ENCODE peak calls at places on chromosome 2, in eight cellular contexts. X, L, K, O, N, P, F and Y are unnamed samples.

GRCh38 chr2:144265654-144266053 is 254.3 kb downstream of the ZEB2 start:
- DNase-seq in F (no peak), N (no peak), O (no peak), P (no peak), X (no peak), L (no peak), K (no peak), Y (no peak)

GRCh38 chr2:162840598-162841246 is 2.2 kb upstream of the KCNH7 start:
- DNase-seq in O (peak), X (peak), K (no peak), P (peak), N (no peak), F (no peak), L (peak), Y (peak)

GRCh38 chr2:55693181-55694125 is at the start of gene PNPT1:
- DNase-seq in K (peak), O (peak), P (peak), L (peak), X (peak), N (peak), F (peak), Y (peak)

GRCh38 chr2:241945803-241946202 is 76.3 kb downstream of the RTP5 start:
- DNase-seq in O (no peak), P (no peak), L (no peak), K (peak), X (no peak), N (no peak), F (no peak), Y (no peak)

GRCh38 chr2:177724398-177725287 is 332.1 kb downstream of the AGPS start:
- DNase-seq in O (peak), N (no peak), P (peak), L (peak), F (no peak), K (peak), X (peak), Y (peak)

GRCh38 chr2:16104345-16105177 is 164.2 kb downstream of the MYCN start:
- DNase-seq in K (no peak), P (no peak), L (no peak), F (no peak), O (no peak), X (no peak), N (no peak), Y (no peak)

GRCh38 chr2:80748576-80748975 is 444.0 kb upstream of the LRRTM1 start:
- DNase-seq in N (no peak), F (no peak), K (no peak), X (no peak), L (no peak), O (no peak), P (peak), Y (no peak)

GRCh38 chr2:29363111-29363510 is 247.9 kb downstream of the CLIP4 start:
- DNase-seq in O (no peak), L (no peak), P (no peak), N (no peak), X (no peak), K (no peak), F (no peak), Y (no peak)

GRCh38 chr2:149380205-149380604 is 49.8 kb downstream of the LYPD6 start:
- DNase-seq in L (no peak), K (no peak), F (no peak), X (no peak), P (no peak), N (no peak), O (no peak), Y (no peak)

GRCh38 chr2:46177461-46178089 is 119.6 kb upstream of the EPAS1 start:
- DNase-seq in X (no peak), P (no peak), L (peak), N (no peak), K (no peak), F (no peak), O (no peak), Y (no peak)

GRCh38 chr2:113965644-113966043 is 75.8 kb downstream of the ACTR3 start:
- DNase-seq in N (no peak), L (peak), O (peak), F (no peak), K (peak), X (no peak), P (peak), Y (peak)

GRCh38 chr2:100029460-100029859 is 112.9 kb downstream of the AFF3 start:
- DNase-seq in X (no peak), O (no peak), P (no peak), N (no peak), L (no peak), F (no peak), K (no peak), Y (no peak)

GRCh38 chr2:26542194-26542455 is 64.2 kb upstream of the OTOF start:
- DNase-seq in N (no peak), F (no peak), O (no peak), K (peak), X (no peak), L (no peak), P (no peak), Y (peak)

GRCh38 chr2:199469514-199470360 is 12.0 kb upstream of the SATB2 start:
- DNase-seq in N (no peak), P (no peak), F (no peak), L (no peak), O (no peak), X (no peak), K (no peak), Y (no peak)

GRCh38 chr2:192243488-192243887 is 48.8 kb upstream of the TMEFF2 start:
- DNase-seq in N (no peak), O (no peak), X (no peak), K (no peak), P (no peak), L (no peak), F (no peak), Y (no peak)

GRCh38 chr2:60531638-60532216 is 21.7 kb downstream of the BCL11A start:
- DNase-seq in O (no peak), N (no peak), P (no peak), F (no peak), X (no peak), L (no peak), K (no peak), Y (no peak)